ENCODE peak calls at places on chromosomes 2 and 18, in ten cellular contexts. W, O, C, A, G, K, F, T, X and S are unnamed samples.
A peak's percentile ranks its signal among the peaks of the same experiment; 100 is the strongest.

GRCh38 chr2:160664603-160665145 is 171.1 kb upstream of the RBMS1 start:
- DNase-seq in W (no peak), O (no peak), C (no peak), A (no peak), G (no peak), K (no peak), F (no peak), T (no peak), X (no peak), S (no peak)

GRCh38 chr2:105521176-105521575 is 122.3 kb upstream of the FHL2 start:
- DNase-seq in W (no peak), O (no peak), C (no peak), A (no peak), G (peak; percentile 47), K (no peak), F (no peak), T (no peak), X (no peak), S (no peak)

GRCh38 chr18:79498662-79499061 is 102.9 kb downstream of the NFATC1 start:
- DNase-seq in W (no peak), O (no peak), C (no peak), A (no peak), G (no peak), K (no peak), F (no peak), T (no peak), X (peak; percentile 1), S (peak; percentile 32)

GRCh38 chr2:218465987-218466633 is 47.2 kb downstream of the VIL1 start:
- DNase-seq in W (no peak), O (no peak), C (no peak), A (no peak), G (peak; percentile 52), K (no peak), F (no peak), T (no peak), X (no peak), S (no peak)

GRCh38 chr2:150606380-150607060 is 119.1 kb upstream of the RND3 start:
- DNase-seq in W (no peak), O (no peak), C (no peak), A (no peak), G (no peak), K (no peak), F (no peak), T (no peak), X (no peak), S (no peak)

GRCh38 chr2:240452471-240453256 is 17.2 kb downstream of the GPC1 start:
- DNase-seq in W (no peak), O (peak; percentile 65), C (peak; percentile 68), A (peak; percentile 91), G (peak; percentile 11), K (peak; percentile 72), F (peak; percentile 84), T (peak; percentile 81), X (peak; percentile 82), S (no peak)

GRCh38 chr18:75984853-75985252 is 510.2 kb downstream of the ZNF516 start:
- DNase-seq in W (no peak), O (no peak), C (no peak), A (no peak), G (no peak), K (no peak), F (no peak), T (no peak), X (no peak), S (no peak)

GRCh38 chr2:159788218-159788617 is 9.8 kb downstream of the CD302 start:
- DNase-seq in W (no peak), O (no peak), C (peak; percentile 70), A (no peak), G (no peak), K (no peak), F (no peak), T (no peak), X (no peak), S (no peak)

GRCh38 chr2:130798472-130799221 is 38.1 kb upstream of the ARHGEF4 start:
- DNase-seq in W (no peak), O (peak; percentile 53), C (no peak), A (no peak), G (no peak), K (peak; percentile 39), F (peak; percentile 29), T (no peak), X (peak; percentile 31), S (peak; percentile 84)

GRCh38 chr2:231709636-231709980 is 1.3 kb downstream of the PTMA start:
- DNase-seq in W (peak; percentile 45), O (no peak), C (peak; percentile 54), A (peak; percentile 25), G (peak; percentile 27), K (peak; percentile 47), F (peak; percentile 62), T (peak; percentile 56), X (peak; percentile 62), S (peak; percentile 52)

GRCh38 chr2:231709981-231710750 is 1.8 kb downstream of the PTMA start:
- DNase-seq in W (peak; percentile 79), O (peak; percentile 92), C (peak; percentile 90), A (peak; percentile 73), G (peak; percentile 81), K (peak; percentile 87), F (peak; percentile 87), T (peak; percentile 91), X (peak; percentile 86), S (peak; percentile 65)

GRCh38 chr2:231707625-231708049 is 688 bp upstream of the PTMA start:
- DNase-seq in W (peak; percentile 76), O (no peak), C (no peak), A (no peak), G (peak; percentile 69), K (no peak), F (peak; percentile 82), T (no peak), X (peak; percentile 81), S (peak; percentile 96)

GRCh38 chr2:231708050-231708772 is at the start of gene PTMA:
- DNase-seq in W (peak; percentile 100), O (peak; percentile 99), C (peak; percentile 100), A (peak; percentile 71), G (peak; percentile 100), K (peak; percentile 100), F (peak; percentile 100), T (peak; percentile 100), X (peak; percentile 100), S (peak; percentile 100)

DNA sequence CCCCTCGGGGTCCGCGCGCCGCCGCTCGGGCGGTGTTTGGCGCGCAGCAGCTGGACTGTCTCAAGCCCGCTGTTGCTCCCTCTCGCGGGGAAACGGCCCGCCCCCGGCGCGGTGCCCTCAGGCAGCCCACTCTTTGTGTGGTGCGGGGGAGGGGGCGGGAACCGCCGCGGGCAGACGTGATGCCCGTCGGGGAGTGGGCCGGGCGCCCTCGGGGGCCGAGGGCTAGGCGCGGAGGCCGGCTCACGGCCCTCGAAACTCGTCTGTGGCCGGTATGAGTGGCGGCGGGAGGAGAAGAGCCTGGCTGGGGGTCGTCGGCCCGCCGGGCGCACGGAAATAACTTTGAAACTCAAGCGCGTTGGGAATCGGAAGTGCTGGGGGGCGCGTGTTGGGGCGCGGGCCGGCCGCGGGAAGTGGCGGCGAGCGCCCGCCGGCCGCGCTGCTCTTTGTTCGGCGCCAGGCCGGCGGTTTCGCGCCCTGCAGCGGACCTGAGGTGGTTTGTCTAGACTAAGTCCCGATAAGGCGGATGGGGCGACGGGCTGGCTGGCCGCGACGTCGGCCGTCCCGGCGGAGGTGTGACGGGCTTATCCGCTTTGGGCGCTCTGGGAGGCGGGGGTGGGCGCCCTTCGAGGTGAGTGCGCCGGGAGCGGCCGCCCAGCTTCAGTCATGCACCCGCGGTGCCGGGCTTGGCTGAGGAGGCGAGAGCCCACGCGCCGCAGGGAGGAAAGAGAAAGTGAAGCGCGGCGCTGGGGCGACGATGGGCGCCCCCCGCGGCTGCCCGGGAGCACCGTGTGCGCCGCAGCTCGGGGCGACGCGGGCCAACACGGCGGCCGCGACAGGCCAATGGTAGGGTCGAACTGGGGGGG is 679 bp downstream of the PTMA start:
- DNase-seq in W (peak; percentile 36), O (peak; percentile 74), C (peak; percentile 38), A (peak; percentile 35), G (peak; percentile 46), K (peak; percentile 43), F (peak; percentile 57), T (peak; percentile 50), X (peak; percentile 66), S (peak; percentile 92)
- TF ChIP-seq POLR2A in W (no peak), O (no peak), C (peak; percentile 25), A (peak; percentile 64), G (peak; percentile 15), K (no peak), F (no peak), T (no peak), X (no peak), S (no peak)

DNA sequence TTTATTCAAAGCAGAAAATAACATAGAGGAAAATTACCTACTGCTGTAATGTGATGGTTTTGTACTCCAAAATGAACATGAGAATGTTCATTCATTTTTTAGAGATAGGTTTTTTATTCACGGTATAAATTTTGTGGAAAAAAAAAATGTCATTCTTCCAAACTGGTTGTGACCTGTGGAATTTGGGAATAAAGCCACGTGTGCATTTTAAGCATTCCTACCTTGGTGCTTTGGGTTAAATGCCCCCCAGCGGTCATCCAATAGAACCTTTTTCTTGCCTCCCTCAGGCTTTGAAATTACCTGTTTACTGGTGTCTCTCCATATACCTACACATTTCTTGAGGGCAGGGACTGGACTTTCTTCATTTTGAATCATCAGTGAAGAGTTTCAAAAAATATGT is 740.7 kb downstream of the DPP10 start:
- DNase-seq in W (no peak), O (no peak), C (no peak), A (no peak), G (no peak), K (no peak), F (no peak), T (no peak), X (no peak), S (no peak)
- TF ChIP-seq CTCF in W (no peak), O (no peak), C (no peak), A (no peak), G (no peak), K (no peak), F (no peak), T (no peak), X (no peak), S (no peak)

DNA sequence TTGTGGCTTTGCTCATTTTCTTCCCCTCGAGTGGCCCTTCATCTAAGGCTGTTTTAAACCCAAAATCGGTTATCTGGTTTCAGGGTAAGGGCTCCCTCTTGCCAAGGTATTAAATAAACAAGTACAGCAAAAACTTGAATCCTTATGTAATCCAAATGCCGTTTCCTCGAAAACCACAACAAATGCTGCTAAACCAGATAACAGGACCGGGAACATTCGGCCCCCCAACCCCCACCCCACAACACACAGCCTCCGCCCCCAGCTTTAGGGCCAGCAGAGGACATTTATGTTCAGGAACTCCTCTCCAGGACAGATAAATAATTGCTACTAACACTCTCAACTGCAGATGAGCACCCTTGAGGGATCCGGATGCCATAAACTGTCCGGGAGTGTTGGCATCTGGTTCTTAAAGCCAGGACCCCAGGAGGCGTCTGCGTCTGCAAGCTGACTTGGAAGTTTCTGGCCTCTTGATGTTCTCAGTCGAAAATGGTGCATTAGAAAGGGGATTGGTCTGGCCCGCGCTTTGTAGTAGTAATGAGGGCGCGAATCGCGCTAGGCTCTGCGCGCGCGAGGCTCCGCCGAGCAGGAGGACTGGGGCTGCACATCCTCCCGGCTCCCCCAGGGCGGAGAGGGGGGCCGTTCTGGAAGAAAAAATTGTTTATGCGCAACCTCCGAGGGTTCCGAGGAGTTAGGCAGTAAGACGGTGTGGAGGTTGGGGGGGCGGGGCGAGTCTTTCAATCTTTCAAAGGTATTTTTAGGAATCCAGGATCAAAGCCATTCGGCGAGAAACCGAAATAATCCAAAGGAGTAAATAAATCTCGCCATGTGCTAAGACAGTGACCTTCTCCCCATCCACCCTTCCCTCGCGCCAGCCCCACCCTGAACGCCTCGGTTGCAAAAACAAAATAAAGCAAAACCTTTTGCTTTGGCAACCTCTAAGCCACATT is 3.9 kb upstream of the ID2 start:
- DNase-seq in W (peak; percentile 38), O (peak; percentile 75), C (peak; percentile 57), A (peak; percentile 52), G (peak; percentile 51), K (peak; percentile 59), F (peak; percentile 65), T (peak; percentile 43), X (peak; percentile 64), S (peak; percentile 58)
- TF ChIP-seq POLR2A in W (no peak), O (no peak), C (peak; percentile 7), A (peak; percentile 52), G (no peak), K (no peak), F (no peak), T (no peak), X (no peak), S (no peak)

GRCh38 chr2:102109016-102109415 is 33.5 kb upstream of the IL1R1 start:
- DNase-seq in W (no peak), O (no peak), C (no peak), A (no peak), G (no peak), K (no peak), F (no peak), T (no peak), X (no peak), S (no peak)
- TF ChIP-seq CTCF in W (no peak), O (no peak), C (no peak), A (no peak), G (no peak), K (no peak), F (no peak), T (no peak), X (no peak), S (no peak)